ENCODE peak calls at places on chromosomes 3 and 15, in six cellular contexts. One of them, this sample, is unnamed.

GRCh38 chr3:193240436-193240849 is 579 bp upstream of the PLAAT1 start:
- DNase-seq in A549: no peak
- DNase-seq in cardiac fibroblast: no peak
- DNase-seq in fibroblast of villous mesenchyme: no peak
- DNase-seq in body of pancreas: no peak
- DNase-seq in AG10803: no peak
- DNase-seq in this sample: no peak

GRCh38 chr3:194220776-194221735 is 85.1 kb downstream of the HES1 start:
- DNase-seq in A549: no peak
- DNase-seq in cardiac fibroblast: no peak
- DNase-seq in fibroblast of villous mesenchyme: no peak
- DNase-seq in body of pancreas: no peak
- DNase-seq in AG10803: no peak
- DNase-seq in this sample: no peak

GRCh38 chr3:150786791-150787190 is 23.8 kb upstream of the SIAH2 start:
- DNase-seq in A549: no peak
- DNase-seq in cardiac fibroblast: peak; percentile 36
- DNase-seq in fibroblast of villous mesenchyme: no peak
- DNase-seq in body of pancreas: no peak
- DNase-seq in AG10803: peak; percentile 4
- DNase-seq in this sample: no peak

GRCh38 chr15:78974272-78974918 is 29.5 kb upstream of the CTSH start:
- DNase-seq in A549: no peak
- DNase-seq in cardiac fibroblast: no peak
- DNase-seq in fibroblast of villous mesenchyme: no peak
- DNase-seq in body of pancreas: no peak
- DNase-seq in AG10803: no peak
- DNase-seq in this sample: no peak

GRCh38 chr15:74245342-74245931 is 9.3 kb downstream of the CCDC33 start:
- DNase-seq in A549: no peak
- DNase-seq in cardiac fibroblast: no peak
- DNase-seq in fibroblast of villous mesenchyme: no peak
- DNase-seq in body of pancreas: no peak
- DNase-seq in AG10803: no peak
- DNase-seq in this sample: no peak

GRCh38 chr3:172560026-172560425 is 36.8 kb upstream of the TNFSF10 start:
- DNase-seq in A549: no peak
- DNase-seq in cardiac fibroblast: peak; percentile 25
- DNase-seq in fibroblast of villous mesenchyme: no peak
- DNase-seq in body of pancreas: no peak
- DNase-seq in AG10803: no peak
- DNase-seq in this sample: no peak

GRCh38 chr3:14344351-14344750 is 58.1 kb upstream of the SLC6A6 start:
- DNase-seq in A549: no peak
- DNase-seq in cardiac fibroblast: no peak
- DNase-seq in fibroblast of villous mesenchyme: no peak
- DNase-seq in body of pancreas: no peak
- DNase-seq in AG10803: no peak
- DNase-seq in this sample: no peak

GRCh38 chr3:151345854-151346253 is 16.5 kb upstream of the P2RY13 start:
- DNase-seq in A549: no peak
- DNase-seq in cardiac fibroblast: peak; percentile 69
- DNase-seq in fibroblast of villous mesenchyme: peak; percentile 73
- DNase-seq in body of pancreas: no peak
- DNase-seq in AG10803: peak; percentile 77
- DNase-seq in this sample: no peak

GRCh38 chr3:177490626-177491025 is 293.3 kb upstream of the TBL1XR1 start:
- DNase-seq in A549: no peak
- DNase-seq in cardiac fibroblast: no peak
- DNase-seq in fibroblast of villous mesenchyme: no peak
- DNase-seq in body of pancreas: no peak
- DNase-seq in AG10803: no peak
- DNase-seq in this sample: no peak

DNA sequence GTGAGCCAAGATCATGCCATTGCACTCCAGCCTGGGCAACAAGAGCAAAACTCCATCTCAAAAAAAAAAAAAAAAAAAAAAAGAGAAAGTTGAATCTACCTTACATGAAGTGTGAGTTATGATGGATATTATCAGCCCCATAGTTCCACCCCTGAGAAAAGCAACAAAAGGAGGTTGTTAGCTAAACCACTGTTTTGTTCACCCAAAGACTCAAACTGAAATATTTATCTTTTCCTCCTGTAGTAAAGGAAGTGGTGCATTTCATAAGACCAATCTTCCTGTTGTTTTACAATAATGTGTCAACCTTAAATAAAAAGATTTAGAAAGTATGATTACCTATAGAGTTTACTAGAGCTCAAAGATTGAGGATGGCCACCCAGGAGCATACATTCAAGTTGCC is 18.7 kb upstream of the TRMT10C start:
- DNase-seq in A549: no peak
- DNase-seq in cardiac fibroblast: no peak
- DNase-seq in fibroblast of villous mesenchyme: no peak
- DNase-seq in body of pancreas: no peak
- DNase-seq in AG10803: no peak
- DNase-seq in this sample: no peak
- TF ChIP-seq CTCF in A549: no peak
- TF ChIP-seq CTCF in cardiac fibroblast: no peak
- TF ChIP-seq CTCF in fibroblast of villous mesenchyme: no peak
- TF ChIP-seq CTCF in body of pancreas: no peak
- TF ChIP-seq CTCF in AG10803: no peak
- TF ChIP-seq CTCF in this sample: no peak

DNA sequence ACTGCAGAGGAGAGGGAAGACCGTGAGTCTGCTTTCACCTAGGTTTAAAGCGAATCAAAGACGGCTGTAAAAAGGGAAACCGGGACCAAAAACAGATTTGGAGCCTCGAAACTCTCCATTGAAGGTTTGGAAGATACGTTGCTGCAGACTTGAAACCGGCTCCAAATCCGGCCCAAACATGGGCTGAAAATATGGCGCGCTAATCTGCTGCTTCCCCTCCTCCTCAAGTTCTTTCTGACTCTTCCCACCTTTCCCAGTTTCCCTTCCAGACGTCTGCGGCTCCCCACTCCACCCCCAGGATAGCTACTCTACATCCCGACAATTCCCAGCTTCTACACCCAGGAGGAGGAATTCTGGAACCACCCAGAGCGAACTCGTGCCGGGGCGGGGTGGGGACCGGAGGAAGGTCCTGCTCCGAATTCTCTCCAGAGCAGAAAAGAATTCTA is 8.7 kb downstream of the EOMES start:
- DNase-seq in A549: no peak
- DNase-seq in cardiac fibroblast: no peak
- DNase-seq in fibroblast of villous mesenchyme: no peak
- DNase-seq in body of pancreas: no peak
- DNase-seq in AG10803: no peak
- DNase-seq in this sample: no peak
- H3K4me3 ChIP-seq in A549: peak overlapping the region; percentile 53
- H3K4me3 ChIP-seq in cardiac fibroblast: peak overlapping the region; percentile 52
- H3K4me3 ChIP-seq in fibroblast of villous mesenchyme: peak overlapping the region; percentile 54
- H3K4me3 ChIP-seq in body of pancreas: no peak overlapping the region
- H3K4me3 ChIP-seq in AG10803: peak overlapping the region; percentile 66
- H3K4me3 ChIP-seq in this sample: no peak overlapping the region

GRCh38 chr3:129575233-129575986 is 31.1 kb downstream of the PLXND1 start:
- DNase-seq in A549: no peak
- DNase-seq in cardiac fibroblast: no peak
- DNase-seq in fibroblast of villous mesenchyme: no peak
- DNase-seq in body of pancreas: no peak
- DNase-seq in AG10803: no peak
- DNase-seq in this sample: no peak
- TF ChIP-seq CTCF in A549: no peak
- TF ChIP-seq CTCF in cardiac fibroblast: no peak
- TF ChIP-seq CTCF in fibroblast of villous mesenchyme: no peak
- TF ChIP-seq CTCF in body of pancreas: no peak
- TF ChIP-seq CTCF in AG10803: no peak
- TF ChIP-seq CTCF in this sample: no peak

DNA sequence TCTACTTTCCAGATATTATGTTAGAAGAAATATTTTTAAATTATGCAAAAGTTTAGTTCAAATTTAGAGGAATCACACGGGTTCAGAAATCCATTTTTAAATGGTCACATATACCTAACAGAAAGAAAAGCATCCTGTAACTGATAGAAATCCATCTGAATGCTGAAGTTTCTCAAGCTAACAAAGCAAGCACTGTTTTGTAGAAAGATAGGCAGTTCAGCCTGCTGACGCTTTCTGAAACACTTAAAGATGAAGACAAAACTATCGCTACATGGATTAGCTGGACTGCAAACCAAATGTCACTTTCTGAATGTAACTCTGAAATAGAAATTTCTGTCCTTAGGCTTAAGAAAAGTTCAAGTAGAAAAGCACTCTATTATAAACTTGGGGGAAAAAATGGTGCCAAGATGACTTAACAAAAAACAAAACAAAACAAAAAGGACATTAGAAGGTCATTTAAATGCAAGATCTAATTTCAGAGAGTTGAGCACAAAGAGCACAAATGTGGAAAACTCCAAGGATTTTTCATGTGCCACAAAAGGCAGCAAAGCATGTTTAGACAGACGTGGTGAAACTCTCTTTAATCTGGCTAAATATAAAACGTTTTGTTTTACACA is 1.3 kb downstream of the PLOD2 start:
- DNase-seq in A549: no peak
- DNase-seq in cardiac fibroblast: no peak
- DNase-seq in fibroblast of villous mesenchyme: no peak
- DNase-seq in body of pancreas: no peak
- DNase-seq in AG10803: no peak
- DNase-seq in this sample: no peak
- H3K4me3 ChIP-seq in A549: peak overlapping the region; percentile 90
- H3K4me3 ChIP-seq in cardiac fibroblast: peak overlapping the region; percentile 89
- H3K4me3 ChIP-seq in fibroblast of villous mesenchyme: peak overlapping the region; percentile 94
- H3K4me3 ChIP-seq in body of pancreas: peak overlapping the region; percentile 63
- H3K4me3 ChIP-seq in AG10803: peak overlapping the region; percentile 88
- H3K4me3 ChIP-seq in this sample: peak overlapping the region; percentile 54

DNA sequence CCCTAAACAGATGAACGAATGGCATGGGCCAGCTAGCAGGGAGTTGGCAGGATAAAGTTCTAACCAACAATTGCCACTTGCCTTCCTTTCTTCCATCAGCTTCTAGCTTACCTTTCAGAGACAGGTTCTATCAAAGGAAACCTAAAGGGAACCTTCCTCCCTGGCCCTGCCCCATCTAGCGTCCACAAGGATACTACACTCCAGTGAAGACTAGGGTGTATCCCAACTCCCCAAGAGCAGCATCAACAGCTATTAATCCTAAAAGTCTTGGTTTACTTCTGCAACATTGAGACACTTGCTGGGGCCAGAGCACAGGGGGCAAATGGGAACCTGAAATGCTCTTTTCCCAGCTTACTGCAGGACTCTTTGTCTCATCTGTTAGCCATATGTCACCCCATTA is 37.0 kb upstream of the TMC3 start:
- DNase-seq in A549: no peak
- DNase-seq in cardiac fibroblast: no peak
- DNase-seq in fibroblast of villous mesenchyme: no peak
- DNase-seq in body of pancreas: no peak
- DNase-seq in AG10803: no peak
- DNase-seq in this sample: no peak
- TF ChIP-seq CTCF in A549: peak; percentile 8
- TF ChIP-seq CTCF in cardiac fibroblast: no peak
- TF ChIP-seq CTCF in fibroblast of villous mesenchyme: peak; percentile 12
- TF ChIP-seq CTCF in body of pancreas: no peak
- TF ChIP-seq CTCF in AG10803: peak; percentile 33
- TF ChIP-seq CTCF in this sample: no peak

GRCh38 chr15:81270188-81270587 is 53.8 kb downstream of the STARD5 start:
- DNase-seq in A549: no peak
- DNase-seq in cardiac fibroblast: no peak
- DNase-seq in fibroblast of villous mesenchyme: no peak
- DNase-seq in body of pancreas: no peak
- DNase-seq in AG10803: no peak
- DNase-seq in this sample: no peak
- H3K4me3 ChIP-seq in A549: no peak overlapping the region
- H3K4me3 ChIP-seq in cardiac fibroblast: no peak overlapping the region
- H3K4me3 ChIP-seq in fibroblast of villous mesenchyme: no peak overlapping the region
- H3K4me3 ChIP-seq in body of pancreas: no peak overlapping the region
- H3K4me3 ChIP-seq in AG10803: no peak overlapping the region
- H3K4me3 ChIP-seq in this sample: no peak overlapping the region

This sample was measured in LNCaP clone FGC.